ENCODE peak calls at places on chromosomes 1 and 21, in nine cellular contexts. S is EL; R is cardiac fibroblast; J is nucleus accumbens; D is activated CD4-positive, alpha-beta T cell treated with anti-CD3 and anti-CD28 coated beads for 24 hours; C is neural crest cell; T is stimulated activated CD8-positive, alpha-beta memory T cell treated with anti-CD3 and anti-CD28 coated beads, Interleukin-4, amount 100 ng/mL, for 1 hour; B is cardiac muscle cell; G is tibial artery. W is an unnamed sample.
A peak's percentile ranks its signal among the peaks of the same experiment; 100 is the strongest.

GRCh38 chr1:8409107-8409506 is 91.2 kb downstream of the SLC45A1 start:
- DNase-seq in G (no peak), D (no peak), B (peak; percentile 82), J (no peak), T (no peak), C (no peak), R (peak; percentile 76), S (peak; percentile 48), W (no peak)

GRCh38 chr1:210367561-210367960 is 38.9 kb downstream of the HHAT start:
- DNase-seq in B (no peak), C (no peak), D (no peak), J (no peak), T (no peak), R (no peak), G (no peak), S (no peak), W (no peak)

GRCh38 chr1:159900086-159900680 is at the start of gene CFAP45:
- DNase-seq in T (no peak), J (no peak), B (peak; percentile 91), R (peak; percentile 75), G (peak; percentile 95), S (peak; percentile 62), D (no peak), C (peak; percentile 71), W (peak; percentile 83)

GRCh38 chr1:192950926-192951325 is 108.2 kb downstream of the UCHL5 start:
- DNase-seq in D (no peak), S (no peak), C (no peak), G (no peak), T (no peak), J (no peak), R (no peak), B (no peak), W (no peak)

GRCh38 chr21:18646114-18646513 is 242.5 kb upstream of the TMPRSS15 start:
- DNase-seq in J (no peak), S (no peak), R (no peak), D (no peak), T (no peak), C (no peak), G (no peak), B (no peak), W (no peak)

GRCh38 chr1:182383037-182383661 is 8.4 kb downstream of the GLUL start:
- DNase-seq in T (no peak), R (no peak), C (no peak), G (no peak), D (no peak), B (no peak), J (no peak), S (no peak), W (no peak)

GRCh38 chr1:21861602-21862429 is 49.8 kb downstream of the LDLRAD2 start:
- DNase-seq in J (no peak), C (no peak), R (peak; percentile 67), S (peak; percentile 77), T (no peak), B (no peak), G (no peak), D (no peak), W (no peak)

GRCh38 chr1:19799233-19799876 is 361 bp downstream of the TMCO4 start:
- DNase-seq in B (peak; percentile 60), D (peak; percentile 43), S (peak; percentile 67), J (no peak), T (peak; percentile 10), R (peak; percentile 28), G (peak; percentile 83), C (peak; percentile 17), W (peak; percentile 35)

GRCh38 chr1:12229835-12230548 is at the start of gene VPS13D:
- DNase-seq in R (peak; percentile 72), S (peak; percentile 75), J (no peak), D (peak; percentile 82), G (peak; percentile 87), B (peak; percentile 86), C (peak; percentile 89), T (peak; percentile 72), W (peak; percentile 89)

GRCh38 chr1:117014209-117014608 is 12.6 kb downstream of the CD101 start:
- DNase-seq in G (no peak), B (no peak), D (no peak), J (no peak), C (no peak), S (no peak), R (peak; percentile 41), T (no peak), W (no peak)

GRCh38 chr1:43545686-43546387 is 15.2 kb downstream of the PTPRF start:
- DNase-seq in J (peak; percentile 90), D (no peak), S (peak; percentile 28), B (peak; percentile 73), G (peak; percentile 88), R (no peak), C (peak; percentile 90), T (no peak), W (peak; percentile 42)

GRCh38 chr1:41534181-41535076 is 49.9 kb upstream of the EDN2 start:
- DNase-seq in T (no peak), G (peak; percentile 56), C (no peak), D (no peak), J (no peak), B (no peak), R (no peak), S (no peak), W (no peak)

GRCh38 chr1:10939654-10940450 is 72.6 kb upstream of the TARDBP start:
- DNase-seq in R (peak; percentile 2), C (no peak), J (no peak), D (peak; percentile 53), B (peak; percentile 18), G (no peak), S (no peak), T (no peak), W (no peak)

GRCh38 chr1:63713627-63714481 is 60.0 kb upstream of the ROR1 start:
- DNase-seq in T (no peak), B (peak; percentile 87), R (peak; percentile 87), J (no peak), G (no peak), S (peak; percentile 86), D (no peak), C (no peak), W (no peak)

GRCh38 chr1:6443339-6444115 is 19.0 kb downstream of the ESPN start:
- DNase-seq in S (no peak), R (no peak), J (no peak), C (no peak), G (no peak), T (no peak), B (no peak), D (no peak), W (no peak)

GRCh38 chr1:64041366-64042131 is 161.9 kb upstream of the UBE2U start:
- DNase-seq in J (no peak), S (no peak), D (no peak), B (no peak), C (no peak), R (no peak), G (no peak), T (no peak), W (no peak)

GRCh38 chr1:14894811-14895524 is 258.6 kb upstream of the TMEM51 start:
- DNase-seq in G (no peak), T (no peak), C (no peak), R (no peak), B (no peak), D (no peak), J (peak; percentile 31), S (peak; percentile 49), W (no peak)

GRCh38 chr21:37557261-37557950 is 190.8 kb downstream of the DYRK1A start:
- DNase-seq in T (no peak), S (no peak), G (no peak), R (no peak), D (no peak), J (no peak), B (no peak), C (no peak), W (no peak)

GRCh38 chr1:201025571-201026002 is 2.1 kb upstream of the KIF21B start:
- DNase-seq in D (no peak), J (no peak), B (peak; percentile 45), R (peak; percentile 42), C (no peak), G (no peak), T (no peak), S (peak; percentile 84), W (no peak)

GRCh38 chr1:27217401-27217800 is 17.0 kb upstream of the WDTC1 start:
- DNase-seq in G (no peak), B (no peak), D (no peak), T (no peak), C (no peak), S (no peak), R (no peak), J (no peak), W (no peak)

GRCh38 chr1:118388341-118388740 is 203.3 kb upstream of the SPAG17 start:
- DNase-seq in G (no peak), D (no peak), C (no peak), R (no peak), T (no peak), S (no peak), J (no peak), B (no peak), W (no peak)

GRCh38 chr1:107532318-107532717 is 391.5 kb downstream of the NTNG1 start:
- DNase-seq in T (no peak), R (no peak), C (no peak), J (no peak), G (no peak), B (no peak), D (no peak), S (no peak), W (no peak)

GRCh38 chr1:180586671-180587155 is 27.9 kb downstream of the OVAAL start:
- DNase-seq in S (peak; percentile 81), G (no peak), B (peak; percentile 46), T (no peak), C (no peak), D (no peak), J (no peak), R (peak; percentile 90), W (no peak)

GRCh38 chr1:203985044-203985443 is 87.9 kb upstream of the SOX13 start:
- DNase-seq in D (no peak), R (no peak), B (peak; percentile 6), S (peak; percentile 24), T (no peak), J (no peak), C (no peak), G (no peak), W (no peak)

GRCh38 chr1:111184648-111185047 is 15.8 kb downstream of the DENND2D start:
- DNase-seq in T (no peak), J (no peak), S (no peak), G (no peak), D (no peak), R (no peak), C (no peak), B (no peak), W (no peak)

GRCh38 chr1:36419158-36419557 is 21.4 kb upstream of the LSM10 start:
- DNase-seq in S (no peak), T (no peak), R (no peak), D (no peak), C (no peak), B (no peak), J (no peak), G (no peak), W (no peak)

GRCh38 chr21:46223217-46223616 is 5.4 kb downstream of the LSS start:
- DNase-seq in C (no peak), R (no peak), T (no peak), J (no peak), B (no peak), S (no peak), D (no peak), G (no peak), W (no peak)

GRCh38 chr1:40706626-40707025 is 15.1 kb downstream of the NFYC start:
- DNase-seq in T (no peak), S (peak; percentile 21), J (no peak), B (no peak), R (no peak), C (no peak), G (no peak), D (no peak), W (no peak)

GRCh38 chr1:14968251-14968812 is 185.2 kb upstream of the TMEM51 start:
- DNase-seq in D (no peak), G (peak; percentile 90), J (peak; percentile 67), B (peak; percentile 50), R (peak; percentile 44), S (peak; percentile 94), C (peak; percentile 43), T (no peak), W (peak; percentile 30)

GRCh38 chr1:21873761-21874160 is 61.7 kb downstream of the LDLRAD2 start:
- DNase-seq in G (no peak), R (no peak), C (no peak), J (no peak), B (no peak), D (no peak), T (no peak), S (no peak), W (no peak)

GRCh38 chr1:197890936-197891335 is 11.5 kb upstream of the C1orf53 start:
- DNase-seq in J (no peak), R (no peak), C (no peak), D (no peak), G (no peak), B (no peak), S (no peak), T (no peak), W (no peak)

W was measured in heart right ventricle.